ENCODE peak calls at places on chromosomes 2 and 18, in seven cellular contexts. E is mesendoderm; L is H7; G is B cell; P is stimulated activated naive CD8-positive, alpha-beta T cell treated with anti-CD3 and anti-CD28 coated beads, Interleukin-15, Interleukin-2, amounts not matched to agents 100 U/mL and 50 U/mL, for 24 hours; K is T-helper 1 cell; A is NCI-H1694 treated with DMSO at 0.1 percent for 48 hours. O is an unnamed sample.

GRCh38 chr2:215751200-215751910 is 262.0 kb downstream of the MREG start:
- DNase-seq in E (no peak), A (no peak), G (no peak), L (no peak), K (no peak), P (no peak), O (no peak)

GRCh38 chr2:94979406-94980375 is 45.8 kb upstream of the MAL start:
- DNase-seq in P (no peak), L (no peak), G (no peak), E (no peak), K (no peak), A (no peak), O (no peak)

GRCh38 chr2:151361674-151362380 is 4.4 kb downstream of the TNFAIP6 start:
- DNase-seq in L (no peak), P (no peak), K (no peak), G (no peak), A (no peak), E (no peak), O (no peak)

GRCh38 chr2:689877-690510 is 12.8 kb upstream of the TMEM18 start:
- DNase-seq in E (no peak), P (no peak), K (no peak), L (no peak), A (no peak), G (peak), O (no peak)

GRCh38 chr2:197028230-197028629 is 101.7 kb upstream of the PGAP1 start:
- DNase-seq in G (no peak), A (no peak), P (no peak), L (no peak), E (peak), K (no peak), O (no peak)

GRCh38 chr2:174984561-174984960 is 20.6 kb downstream of the CHN1 start:
- DNase-seq in P (no peak), G (no peak), A (no peak), K (no peak), L (no peak), E (no peak), O (no peak)

GRCh38 chr2:60570281-60570680 is 16.8 kb upstream of the BCL11A start:
- DNase-seq in G (no peak), L (no peak), P (no peak), K (no peak), E (no peak), A (no peak), O (peak)

GRCh38 chr2:223944166-223944703 is 900 bp downstream of the WDFY1 start:
- DNase-seq in A (no peak), E (peak), K (no peak), L (peak), P (peak), G (peak), O (no peak)

GRCh38 chr2:145687445-145688104 is 1167.7 kb upstream of the ZEB2 start:
- DNase-seq in K (no peak), P (no peak), E (peak), L (no peak), A (no peak), G (peak), O (no peak)

GRCh38 chr2:235432741-235433520 is 60.9 kb upstream of the AGAP1 start:
- DNase-seq in L (no peak), E (no peak), A (peak), P (no peak), G (no peak), K (no peak), O (peak)

GRCh38 chr2:67898605-67899004 is 164.2 kb downstream of the C1D start:
- DNase-seq in E (peak), A (no peak), L (no peak), K (no peak), P (no peak), G (no peak), O (peak)

GRCh38 chr18:51149605-51150429 is 47.7 kb downstream of the MEX3C start:
- DNase-seq in G (no peak), K (no peak), A (no peak), E (peak), L (no peak), P (peak), O (no peak)

GRCh38 chr2:240419321-240419720 is 16.1 kb upstream of the GPC1 start:
- DNase-seq in L (no peak), E (no peak), K (no peak), G (no peak), A (no peak), P (peak), O (no peak)

GRCh38 chr2:19746611-19747309 is 155.0 kb downstream of the TTC32 start:
- DNase-seq in E (peak), G (peak), A (peak), K (no peak), P (peak), L (peak), O (peak)

GRCh38 chr2:208454861-208455260 is 48.3 kb downstream of the PTH2R start:
- DNase-seq in E (no peak), L (no peak), A (no peak), K (no peak), G (no peak), P (no peak), O (no peak)

GRCh38 chr2:163420604-163421003 is 315.2 kb downstream of the FIGN start:
- DNase-seq in G (no peak), E (no peak), K (no peak), P (no peak), A (no peak), L (no peak), O (no peak)

GRCh38 chr2:84647267-84647666 is 131.0 kb downstream of the DNAH6 start:
- DNase-seq in E (no peak), G (no peak), A (no peak), L (no peak), P (no peak), K (no peak), O (no peak)

GRCh38 chr2:42895134-42895795 is 102.9 kb upstream of the HAAO start:
- DNase-seq in G (no peak), P (no peak), L (no peak), K (no peak), A (no peak), E (no peak), O (no peak)

GRCh38 chr2:238910751-238911351 is 63.0 kb downstream of the TWIST2 start:
- DNase-seq in E (no peak), K (no peak), A (no peak), G (no peak), L (no peak), P (no peak), O (peak)

GRCh38 chr2:240925191-240925575 is 19.0 kb downstream of the CROCC2 start:
- DNase-seq in K (no peak), G (no peak), A (no peak), P (peak), L (peak), E (no peak), O (no peak)

GRCh38 chr2:190862591-190862991 is 18.0 kb upstream of the GLS start:
- DNase-seq in G (no peak), P (no peak), K (no peak), A (no peak), E (no peak), L (no peak), O (no peak)

GRCh38 chr2:46298272-46298521 is 990 bp downstream of the EPAS1 start:
- DNase-seq in E (no peak), K (no peak), P (peak), A (no peak), G (no peak), L (no peak), O (peak)

GRCh38 chr2:85134255-85135065 is 1.3 kb downstream of the TCF7L1 start:
- DNase-seq in E (peak), G (peak), P (peak), K (no peak), A (no peak), L (peak), O (no peak)

GRCh38 chr2:231256494-231256893 is 58.1 kb downstream of the ARMC9 start:
- DNase-seq in G (no peak), K (no peak), P (no peak), A (peak), E (no peak), L (no peak), O (no peak)